ENCODE peak calls at places on chromosomes 4 and X, in seven cellular contexts. E, T, C, S, J, N and Z are unnamed samples.
A peak's percentile ranks its signal among the peaks of the same experiment; 100 is the strongest.

GRCh38 chr4:98113005-98113404 is 30.3 kb downstream of the STPG2 start:
- DNase-seq in C (peak; percentile 6), E (no peak), J (no peak), T (peak; percentile 5), N (no peak), S (no peak), Z (no peak)

GRCh38 chr4:66275381-66276060 is 605.2 kb upstream of the EPHA5 start:
- DNase-seq in N (no peak), E (no peak), C (no peak), T (no peak), J (no peak), S (no peak), Z (peak; percentile 18)

GRCh38 chr4:25171451-25171850 is 11.2 kb upstream of the SEPSECS start:
- DNase-seq in C (no peak), S (no peak), E (no peak), J (no peak), T (no peak), N (no peak), Z (no peak)

GRCh38 chrX:115616943-115617563 is 56.1 kb downstream of the PLS3 start:
- DNase-seq in N (peak; percentile 3), E (no peak), J (no peak), S (peak; percentile 58), T (no peak), C (peak; percentile 66), Z (no peak)

GRCh38 chrX:129737921-129738320 is 858 bp upstream of the XPNPEP2 start:
- DNase-seq in N (no peak), E (no peak), S (no peak), C (no peak), J (no peak), T (no peak), Z (no peak)

GRCh38 chr4:122604146-122604545 is 16.7 kb downstream of the IL21 start:
- DNase-seq in E (no peak), T (no peak), C (no peak), J (no peak), N (no peak), S (no peak), Z (no peak)

GRCh38 chrX:72142931-72143709 is 11.4 kb upstream of the RTL5 start:
- DNase-seq in C (no peak), N (no peak), J (no peak), T (no peak), E (no peak), S (no peak), Z (no peak)

GRCh38 chr4:183195534-183195933 is 96.5 kb downstream of the WWC2 start:
- DNase-seq in T (no peak), E (no peak), J (no peak), S (no peak), C (no peak), N (no peak), Z (no peak)

GRCh38 chrX:68894513-68895338 is 65.9 kb downstream of the EFNB1 start:
- DNase-seq in S (no peak), C (no peak), E (peak; percentile 17), J (no peak), N (peak; percentile 73), T (no peak), Z (no peak)

GRCh38 chr4:80685219-80685618 is 345.3 kb upstream of the BMP3 start:
- DNase-seq in S (no peak), C (no peak), J (no peak), E (no peak), N (no peak), T (no peak), Z (peak; percentile 29)

GRCh38 chrX:149877636-149878035 is 3.3 kb upstream of the MAGEA8 start:
- DNase-seq in E (no peak), C (no peak), T (no peak), S (no peak), N (no peak), J (no peak), Z (no peak)

GRCh38 chrX:115940888-115941332 is 229.6 kb upstream of the AGTR2 start:
- DNase-seq in C (no peak), J (peak; percentile 62), N (peak; percentile 78), S (peak; percentile 43), E (peak; percentile 32), T (peak; percentile 83), Z (peak; percentile 81)

GRCh38 chr4:113050361-113050760 is 908 bp downstream of the ANK2 start:
- DNase-seq in S (no peak), C (no peak), E (no peak), T (no peak), N (no peak), J (no peak), Z (no peak)

GRCh38 chrX:143296521-143296920 is 220.8 kb downstream of the SPANXN3 start:
- DNase-seq in T (no peak), S (no peak), E (no peak), J (no peak), C (no peak), N (no peak), Z (no peak)

GRCh38 chr4:140188975-140189374 is 35.0 kb upstream of the MAML3 start:
- DNase-seq in C (no peak), T (no peak), J (no peak), N (no peak), E (no peak), S (no peak), Z (no peak)

GRCh38 chr4:63583561-63583960 is 825.7 kb downstream of the TECRL start:
- DNase-seq in N (no peak), S (no peak), J (no peak), C (no peak), E (no peak), T (no peak), Z (no peak)

GRCh38 chr4:3249681-3250437 is 900 bp downstream of the MSANTD1 start:
- DNase-seq in J (no peak), C (no peak), T (no peak), N (no peak), S (no peak), E (no peak), Z (no peak)

GRCh38 chr4:84494518-84494917 is 4.6 kb downstream of the NKX6-1 start:
- DNase-seq in T (no peak), C (no peak), N (no peak), J (no peak), S (no peak), E (no peak), Z (no peak)

GRCh38 chrX:131704136-131704695 is 160.3 kb downstream of the OR13H1 start:
- DNase-seq in T (no peak), E (no peak), S (peak; percentile 87), J (no peak), N (peak; percentile 64), C (no peak), Z (no peak)

GRCh38 chrX:118254611-118255010 is 91.3 kb upstream of the WDR44 start:
- DNase-seq in J (peak; percentile 68), T (peak; percentile 7), C (peak; percentile 18), E (peak; percentile 33), N (peak; percentile 38), S (peak; percentile 23), Z (peak; percentile 60)

DNA sequence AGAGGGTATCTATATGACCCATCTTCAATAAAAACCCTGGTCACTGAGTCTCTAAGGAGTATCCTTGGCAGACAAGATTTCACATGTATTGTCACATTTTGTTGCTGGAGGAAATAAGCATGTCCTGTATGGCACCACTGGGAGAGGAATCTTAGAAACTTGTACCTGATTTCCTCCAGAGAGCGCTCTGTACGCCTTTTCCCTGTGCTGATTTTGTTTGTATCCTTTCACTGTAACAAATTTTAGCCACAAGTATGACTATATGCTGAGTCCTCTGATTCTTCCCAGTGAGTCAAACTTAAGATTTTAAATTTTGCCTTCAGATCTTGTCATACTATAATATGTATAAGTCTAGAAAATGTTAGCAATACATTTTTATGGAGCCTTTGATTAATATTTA is 102.8 kb downstream of the ITIH6 start:
- DNase-seq in S (no peak), T (no peak), N (no peak), E (no peak), J (no peak), C (no peak), Z (no peak)
- TF ChIP-seq JUND in S (no peak), T (no peak), N (no peak), E (no peak), J (no peak), C (no peak), Z (no peak)

DNA sequence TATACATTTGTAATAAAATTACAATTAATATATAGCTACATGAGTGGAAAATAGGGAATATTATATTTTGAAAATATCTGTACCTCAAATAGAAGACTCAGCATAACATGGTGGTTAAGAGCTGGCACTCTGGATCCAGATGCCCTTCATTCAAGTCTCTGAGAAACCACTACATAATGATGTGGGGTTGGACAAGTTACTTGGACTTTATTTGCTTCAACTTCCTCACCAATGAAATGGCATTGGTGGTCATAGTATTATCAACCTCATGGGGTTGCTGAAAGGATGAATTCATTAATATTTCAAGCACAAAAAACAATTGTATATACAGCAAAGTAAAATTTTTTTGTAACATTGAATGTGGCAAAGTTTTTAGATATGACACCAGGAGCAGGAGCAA is 46.4 kb upstream of the UGT2B7 start:
- DNase-seq in J (no peak), N (no peak), S (no peak), T (no peak), C (no peak), E (no peak), Z (no peak)
- TF ChIP-seq JUND in J (no peak), N (no peak), S (no peak), T (no peak), C (no peak), E (no peak), Z (no peak)

DNA sequence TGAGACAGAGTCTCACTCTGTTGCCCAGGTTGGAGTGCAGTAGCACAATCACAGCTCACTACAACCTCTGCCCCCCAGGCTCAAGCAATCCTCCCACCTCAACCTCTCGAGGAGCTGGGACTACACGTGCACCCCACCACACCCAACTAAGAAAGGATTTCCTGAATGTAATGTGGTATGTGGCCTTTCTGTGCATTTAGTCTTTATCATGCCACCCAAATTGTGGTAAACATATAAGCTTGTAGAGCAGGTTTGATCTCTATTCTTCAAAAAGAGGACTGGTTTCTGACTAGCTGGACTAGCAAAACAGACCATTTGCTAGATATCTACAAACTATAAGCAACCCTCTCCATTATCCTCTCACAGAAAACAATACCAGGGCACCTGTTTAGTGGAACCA is 33.6 kb downstream of the ELOVL6 start:
- DNase-seq in N (no peak), E (no peak), T (no peak), J (no peak), C (no peak), S (no peak), Z (peak; percentile 15)
- TF ChIP-seq JUND in N (no peak), E (no peak), T (no peak), J (no peak), C (no peak), S (no peak), Z (no peak)

DNA sequence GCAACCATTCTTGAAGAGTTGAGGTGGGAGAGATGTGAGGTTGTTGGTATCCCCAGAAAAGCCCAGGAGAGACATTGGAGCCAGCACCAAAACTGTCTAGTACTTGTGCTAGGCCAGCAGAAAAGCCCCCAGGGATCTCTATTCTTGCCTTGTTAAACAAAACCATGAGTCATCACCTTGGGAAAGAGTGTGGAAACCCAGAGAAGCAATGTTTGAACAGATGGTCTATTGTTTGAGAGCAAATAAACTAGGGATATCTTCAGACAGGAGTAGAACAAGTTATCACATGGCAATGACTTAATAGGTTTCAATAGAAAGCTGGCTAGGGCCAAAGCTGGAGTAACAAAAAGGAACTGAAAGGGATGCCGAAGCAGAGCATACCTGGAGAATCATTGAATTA is 195.7 kb upstream of the CASK start:
- DNase-seq in C (peak; percentile 42), J (no peak), E (no peak), N (no peak), T (peak; percentile 81), S (no peak), Z (no peak)
- TF ChIP-seq JUND in C (no peak), J (no peak), E (no peak), N (no peak), T (peak; percentile 62), S (no peak), Z (no peak)